ENCODE peak calls at places on chromosomes 5 and 9, in five cellular contexts. A, V, G, R and I are unnamed samples.

GRCh38 chr5:149656576-149657182 is 73.4 kb upstream of the PPARGC1B start:
- DNase-seq in A (peak; percentile 95), V (no peak), G (no peak), R (no peak), I (no peak)

GRCh38 chr5:135487839-135488514 is 35.8 kb upstream of the TIFAB start:
- DNase-seq in A (peak; percentile 53), V (no peak), G (no peak), R (no peak), I (peak; percentile 50)

GRCh38 chr9:18614116-18614515 is 140.2 kb downstream of the ADAMTSL1 start:
- DNase-seq in A (no peak), V (no peak), G (no peak), R (no peak), I (no peak)

GRCh38 chr5:67315082-67315801 is 118.6 kb upstream of the CD180 start:
- DNase-seq in A (peak; percentile 52), V (no peak), G (no peak), R (peak; percentile 59), I (no peak)

GRCh38 chr5:134458234-134458633 is 46.6 kb upstream of the CDKN2AIPNL start:
- DNase-seq in A (no peak), V (no peak), G (no peak), R (peak; percentile 64), I (no peak)

GRCh38 chr5:77994943-77995342 is 218.8 kb upstream of the TBCA start:
- DNase-seq in A (no peak), V (no peak), G (no peak), R (no peak), I (no peak)

GRCh38 chr9:72919246-72919945 is 33.5 kb downstream of the ALDH1A1 start:
- DNase-seq in A (no peak), V (no peak), G (no peak), R (no peak), I (no peak)

GRCh38 chr9:130433168-130433946 is 11.4 kb upstream of the ASS1 start:
- DNase-seq in A (peak; percentile 90), V (no peak), G (no peak), R (peak; percentile 39), I (no peak)

GRCh38 chr5:36200513-36200912 is 41.2 kb downstream of the NADK2 start:
- DNase-seq in A (no peak), V (no peak), G (no peak), R (peak; percentile 55), I (no peak)

GRCh38 chr5:109816732-109817131 is 127.0 kb downstream of the MAN2A1 start:
- DNase-seq in A (no peak), V (no peak), G (no peak), R (no peak), I (no peak)

GRCh38 chr9:135224286-135224871 is 136.9 kb downstream of the OLFM1 start:
- DNase-seq in A (no peak), V (no peak), G (no peak), R (no peak), I (no peak)

GRCh38 chr9:94150890-94151660 is 66.8 kb downstream of the PTPDC1 start:
- DNase-seq in A (no peak), V (no peak), G (no peak), R (no peak), I (no peak)

GRCh38 chr9:37028425-37029031 is 5.5 kb downstream of the PAX5 start:
- DNase-seq in A (peak; percentile 64), V (no peak), G (no peak), R (no peak), I (no peak)

GRCh38 chr9:37025381-37026084 is 8.5 kb downstream of the PAX5 start:
- DNase-seq in A (peak; percentile 68), V (no peak), G (no peak), R (no peak), I (no peak)

GRCh38 chr9:37026936-37027581 is 7.0 kb downstream of the PAX5 start:
- DNase-seq in A (peak; percentile 70), V (no peak), G (peak; percentile 44), R (no peak), I (no peak)

GRCh38 chr9:37027582-37028424 is 6.3 kb downstream of the PAX5 start:
- DNase-seq in A (peak; percentile 100), V (peak; percentile 75), G (peak; percentile 95), R (peak; percentile 81), I (no peak)

GRCh38 chr9:37026085-37026935 is 7.8 kb downstream of the PAX5 start:
- DNase-seq in A (peak; percentile 75), V (no peak), G (no peak), R (no peak), I (no peak)
- H3K4me3 ChIP-seq in A (peak overlapping the region; percentile 60), V (peak overlapping the region; percentile 31), G (peak overlapping the region; percentile 27), R (no peak overlapping the region), I (peak overlapping the region; percentile 67)

DNA sequence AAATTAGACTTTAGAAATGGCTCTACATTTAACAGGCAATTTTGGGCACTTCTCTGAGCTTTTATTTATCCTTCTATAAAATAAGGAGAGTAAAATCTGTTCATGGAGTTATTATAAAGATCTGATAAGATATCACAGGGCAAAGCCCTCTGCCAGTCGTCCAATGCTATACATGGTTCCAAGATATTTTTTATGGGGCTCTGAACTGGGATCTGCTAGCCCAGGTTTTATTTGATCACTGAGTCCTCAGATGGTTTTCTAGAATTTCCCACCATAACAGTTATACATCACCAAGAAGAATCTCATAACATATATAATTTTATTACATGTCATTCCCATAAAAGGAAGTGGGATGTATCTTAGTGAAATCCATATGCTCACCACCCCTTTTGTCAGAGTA is 23.2 kb upstream of the IQGAP2 start:
- DNase-seq in A (no peak), V (no peak), G (no peak), R (no peak), I (no peak)
- H3K4me3 ChIP-seq in A (no peak overlapping the region), V (no peak overlapping the region), G (no peak overlapping the region), R (no peak overlapping the region), I (no peak overlapping the region)

DNA sequence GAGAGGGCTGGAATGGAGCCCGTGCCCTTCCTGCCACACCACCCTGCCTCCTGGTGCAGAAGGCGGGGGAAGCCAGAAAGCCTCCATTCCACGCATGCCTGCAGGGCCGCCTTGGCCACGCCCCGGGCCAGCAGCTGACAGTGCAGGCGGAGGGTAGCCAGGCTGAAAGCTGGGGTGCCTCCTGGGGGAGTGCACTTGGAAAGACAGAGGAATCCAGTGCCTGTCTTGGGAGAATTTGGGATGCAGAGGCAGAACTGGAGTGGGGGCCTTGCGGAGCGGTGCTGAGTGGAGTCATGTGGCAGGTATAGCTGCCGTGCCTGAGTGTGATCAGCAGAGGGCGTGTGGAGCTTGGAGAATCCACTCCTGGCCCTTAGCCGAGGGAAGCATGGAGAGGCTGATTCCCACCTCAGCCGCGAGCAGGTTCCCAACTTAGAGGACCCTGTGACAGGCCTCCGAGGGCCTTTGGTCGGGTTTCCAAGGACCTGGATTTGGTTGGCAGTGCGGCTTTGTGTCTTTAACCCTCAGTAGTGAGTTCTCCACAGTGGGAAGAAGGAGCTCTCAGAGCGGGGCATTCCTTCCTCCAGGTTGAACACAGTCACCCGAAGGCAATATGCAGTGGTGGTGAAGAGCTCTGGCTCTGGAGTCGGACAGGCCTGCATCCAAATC is 9.1 kb upstream of the URM1 start:
- DNase-seq in A (peak; percentile 96), V (peak; percentile 52), G (peak; percentile 76), R (peak; percentile 78), I (peak; percentile 91)
- H3K4me3 ChIP-seq in A (no peak overlapping the region), V (peak overlapping the region; percentile 62), G (peak overlapping the region; percentile 49), R (peak overlapping the region; percentile 30), I (peak overlapping the region; percentile 69)

DNA sequence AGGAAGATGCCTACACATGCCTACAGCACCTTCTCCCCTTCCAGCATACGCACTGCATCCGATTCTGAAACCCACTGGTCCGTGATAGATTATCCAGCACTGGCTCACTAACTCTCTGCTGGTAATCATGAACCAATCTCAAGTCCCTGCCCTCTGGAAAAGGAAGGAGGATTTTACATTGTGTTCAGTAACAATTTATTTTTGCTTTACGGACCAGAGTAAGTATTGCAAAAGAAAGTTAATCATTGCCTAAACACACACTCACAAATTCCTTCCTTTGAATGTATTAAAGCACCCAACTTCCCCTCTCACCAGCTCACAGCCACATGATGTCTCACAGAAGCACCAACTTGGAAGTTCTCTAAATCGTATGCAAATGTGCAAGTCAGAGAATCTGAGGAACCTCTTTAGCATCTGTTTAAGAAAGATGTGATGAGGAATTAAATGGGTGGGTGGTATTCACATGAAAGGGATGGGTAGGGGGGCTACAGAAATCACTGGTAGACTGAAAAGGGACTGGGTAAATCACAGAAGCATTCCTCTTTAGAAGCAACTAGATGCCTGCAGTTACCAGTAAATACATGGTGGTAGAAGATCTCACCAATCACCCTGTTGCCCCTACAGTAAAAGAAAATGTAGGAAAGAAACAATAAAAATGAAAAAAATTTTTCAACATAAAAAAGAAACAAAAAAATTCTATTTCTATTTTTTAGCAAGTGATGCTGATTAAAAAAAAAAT is 8.4 kb downstream of the GNAQ start:
- DNase-seq in A (no peak), V (no peak), G (no peak), R (peak; percentile 82), I (no peak)
- H3K4me3 ChIP-seq in A (no peak overlapping the region), V (no peak overlapping the region), G (no peak overlapping the region), R (no peak overlapping the region), I (peak overlapping the region; percentile 18)